ENCODE peak calls at places on chromosomes 4 and X, in eight cellular contexts. One of them, this sample, is unnamed.

GRCh38 chrX:71911023-71911730 is 532 bp downstream of the NHSL2 start:
- DNase-seq in WTC11: peak
- DNase-seq in astrocyte: no peak
- DNase-seq in NB4: peak
- DNase-seq in right lobe of liver: peak
- DNase-seq in mesothelial cell of epicardium: peak
- DNase-seq in BE2C: peak
- DNase-seq in psoas muscle: no peak
- DNase-seq in this sample: no peak

GRCh38 chr4:101155859-101156430 is 191.4 kb downstream of the PPP3CA start:
- DNase-seq in WTC11: no peak
- DNase-seq in astrocyte: no peak
- DNase-seq in NB4: no peak
- DNase-seq in right lobe of liver: no peak
- DNase-seq in mesothelial cell of epicardium: no peak
- DNase-seq in BE2C: no peak
- DNase-seq in psoas muscle: no peak
- DNase-seq in this sample: no peak

GRCh38 chr4:52535793-52536192 is 123.3 kb downstream of the USP46 start:
- DNase-seq in WTC11: no peak
- DNase-seq in astrocyte: no peak
- DNase-seq in NB4: no peak
- DNase-seq in right lobe of liver: no peak
- DNase-seq in mesothelial cell of epicardium: no peak
- DNase-seq in BE2C: no peak
- DNase-seq in psoas muscle: no peak
- DNase-seq in this sample: no peak

GRCh38 chr4:23921447-23921845 is 31.6 kb upstream of the PPARGC1A start:
- DNase-seq in WTC11: no peak
- DNase-seq in astrocyte: peak
- DNase-seq in NB4: no peak
- DNase-seq in right lobe of liver: no peak
- DNase-seq in mesothelial cell of epicardium: no peak
- DNase-seq in BE2C: no peak
- DNase-seq in psoas muscle: no peak
- DNase-seq in this sample: no peak

GRCh38 chr4:154854362-154854761 is 73.3 kb downstream of the RBM46 start:
- DNase-seq in WTC11: no peak
- DNase-seq in astrocyte: no peak
- DNase-seq in NB4: peak
- DNase-seq in right lobe of liver: no peak
- DNase-seq in mesothelial cell of epicardium: no peak
- DNase-seq in BE2C: no peak
- DNase-seq in psoas muscle: no peak
- DNase-seq in this sample: no peak

GRCh38 chr4:22389240-22389871 is 126.5 kb downstream of the ADGRA3 start:
- DNase-seq in WTC11: peak
- DNase-seq in astrocyte: peak
- DNase-seq in NB4: peak
- DNase-seq in right lobe of liver: peak
- DNase-seq in mesothelial cell of epicardium: no peak
- DNase-seq in BE2C: peak
- DNase-seq in psoas muscle: peak
- DNase-seq in this sample: no peak

GRCh38 chr4:82786794-82787193 is 11.8 kb downstream of the SCD5 start:
- DNase-seq in WTC11: no peak
- DNase-seq in astrocyte: no peak
- DNase-seq in NB4: no peak
- DNase-seq in right lobe of liver: no peak
- DNase-seq in mesothelial cell of epicardium: no peak
- DNase-seq in BE2C: no peak
- DNase-seq in psoas muscle: no peak
- DNase-seq in this sample: no peak

GRCh38 chr4:146445198-146446150 is 76.3 kb downstream of the SLC10A7 start:
- DNase-seq in WTC11: no peak
- DNase-seq in astrocyte: no peak
- DNase-seq in NB4: no peak
- DNase-seq in right lobe of liver: peak
- DNase-seq in mesothelial cell of epicardium: no peak
- DNase-seq in BE2C: no peak
- DNase-seq in psoas muscle: no peak
- DNase-seq in this sample: no peak

GRCh38 chr4:184879251-184879650 is 53.5 kb upstream of the ACSL1 start:
- DNase-seq in WTC11: no peak
- DNase-seq in astrocyte: no peak
- DNase-seq in NB4: no peak
- DNase-seq in right lobe of liver: no peak
- DNase-seq in mesothelial cell of epicardium: no peak
- DNase-seq in BE2C: no peak
- DNase-seq in psoas muscle: no peak
- DNase-seq in this sample: no peak

GRCh38 chr4:69522554-69522953 is 26.8 kb upstream of the UGT2B4 start:
- DNase-seq in WTC11: no peak
- DNase-seq in astrocyte: no peak
- DNase-seq in NB4: no peak
- DNase-seq in right lobe of liver: no peak
- DNase-seq in mesothelial cell of epicardium: no peak
- DNase-seq in BE2C: no peak
- DNase-seq in psoas muscle: no peak
- DNase-seq in this sample: no peak

GRCh38 chrX:39112143-39112542 is 310.9 kb downstream of the MID1IP1 start:
- DNase-seq in WTC11: no peak
- DNase-seq in astrocyte: peak
- DNase-seq in NB4: no peak
- DNase-seq in right lobe of liver: no peak
- DNase-seq in mesothelial cell of epicardium: no peak
- DNase-seq in BE2C: no peak
- DNase-seq in psoas muscle: no peak
- DNase-seq in this sample: no peak

GRCh38 chrX:152037183-152037582 is 62.7 kb upstream of the GABRE start:
- DNase-seq in WTC11: no peak
- DNase-seq in astrocyte: no peak
- DNase-seq in NB4: no peak
- DNase-seq in right lobe of liver: no peak
- DNase-seq in mesothelial cell of epicardium: no peak
- DNase-seq in BE2C: no peak
- DNase-seq in psoas muscle: no peak
- DNase-seq in this sample: no peak

GRCh38 chrX:101925733-101926132 is 6.1 kb downstream of the ZMAT1 start:
- DNase-seq in WTC11: no peak
- DNase-seq in astrocyte: no peak
- DNase-seq in NB4: no peak
- DNase-seq in right lobe of liver: no peak
- DNase-seq in mesothelial cell of epicardium: no peak
- DNase-seq in BE2C: no peak
- DNase-seq in psoas muscle: no peak
- DNase-seq in this sample: no peak

GRCh38 chrX:119410027-119410819 is 11.1 kb downstream of the SLC25A43 start:
- DNase-seq in WTC11: no peak
- DNase-seq in astrocyte: peak
- DNase-seq in NB4: no peak
- DNase-seq in right lobe of liver: peak
- DNase-seq in mesothelial cell of epicardium: no peak
- DNase-seq in BE2C: no peak
- DNase-seq in psoas muscle: peak
- DNase-seq in this sample: peak

GRCh38 chr4:73172166-73172565 is 86.4 kb downstream of the ANKRD17 start:
- DNase-seq in WTC11: no peak
- DNase-seq in astrocyte: no peak
- DNase-seq in NB4: no peak
- DNase-seq in right lobe of liver: no peak
- DNase-seq in mesothelial cell of epicardium: no peak
- DNase-seq in BE2C: no peak
- DNase-seq in psoas muscle: no peak
- DNase-seq in this sample: no peak

GRCh38 chr4:149765630-149766029 is 50.0 kb downstream of the IQCM start:
- DNase-seq in WTC11: no peak
- DNase-seq in astrocyte: peak
- DNase-seq in NB4: peak
- DNase-seq in right lobe of liver: no peak
- DNase-seq in mesothelial cell of epicardium: no peak
- DNase-seq in BE2C: no peak
- DNase-seq in psoas muscle: no peak
- DNase-seq in this sample: no peak

GRCh38 chr4:99808260-99808857 is 8.3 kb upstream of the DAPP1 start:
- DNase-seq in WTC11: peak
- DNase-seq in astrocyte: peak
- DNase-seq in NB4: peak
- DNase-seq in right lobe of liver: peak
- DNase-seq in mesothelial cell of epicardium: no peak
- DNase-seq in BE2C: peak
- DNase-seq in psoas muscle: peak
- DNase-seq in this sample: peak

GRCh38 chrX:35890699-35891098 is 28.8 kb upstream of the CFAP47 start:
- DNase-seq in WTC11: peak
- DNase-seq in astrocyte: no peak
- DNase-seq in NB4: peak
- DNase-seq in right lobe of liver: no peak
- DNase-seq in mesothelial cell of epicardium: no peak
- DNase-seq in BE2C: peak
- DNase-seq in psoas muscle: no peak
- DNase-seq in this sample: no peak

GRCh38 chr4:25991296-25991695 is 77.3 kb downstream of the SMIM20 start:
- DNase-seq in WTC11: no peak
- DNase-seq in astrocyte: no peak
- DNase-seq in NB4: no peak
- DNase-seq in right lobe of liver: no peak
- DNase-seq in mesothelial cell of epicardium: no peak
- DNase-seq in BE2C: no peak
- DNase-seq in psoas muscle: no peak
- DNase-seq in this sample: no peak

GRCh38 chr4:25993564-25994185 is 79.7 kb downstream of the SMIM20 start:
- DNase-seq in WTC11: peak
- DNase-seq in astrocyte: peak
- DNase-seq in NB4: peak
- DNase-seq in right lobe of liver: no peak
- DNase-seq in mesothelial cell of epicardium: no peak
- DNase-seq in BE2C: peak
- DNase-seq in psoas muscle: peak
- DNase-seq in this sample: no peak
- TF ChIP-seq CTCF in WTC11: peak
- TF ChIP-seq CTCF in astrocyte: no peak
- TF ChIP-seq CTCF in NB4: peak
- TF ChIP-seq CTCF in right lobe of liver: no peak
- TF ChIP-seq CTCF in mesothelial cell of epicardium: peak
- TF ChIP-seq CTCF in BE2C: peak
- TF ChIP-seq CTCF in psoas muscle: peak
- TF ChIP-seq CTCF in this sample: no peak

GRCh38 chr4:74878323-74878722 is 54.6 kb upstream of the PARM1 start:
- DNase-seq in WTC11: no peak
- DNase-seq in astrocyte: no peak
- DNase-seq in NB4: no peak
- DNase-seq in right lobe of liver: no peak
- DNase-seq in mesothelial cell of epicardium: no peak
- DNase-seq in BE2C: no peak
- DNase-seq in psoas muscle: no peak
- DNase-seq in this sample: no peak
- TF ChIP-seq CTCF in WTC11: no peak
- TF ChIP-seq CTCF in astrocyte: no peak
- TF ChIP-seq CTCF in NB4: no peak
- TF ChIP-seq CTCF in right lobe of liver: no peak
- TF ChIP-seq CTCF in mesothelial cell of epicardium: no peak
- TF ChIP-seq CTCF in BE2C: no peak
- TF ChIP-seq CTCF in psoas muscle: no peak
- TF ChIP-seq CTCF in this sample: no peak

DNA sequence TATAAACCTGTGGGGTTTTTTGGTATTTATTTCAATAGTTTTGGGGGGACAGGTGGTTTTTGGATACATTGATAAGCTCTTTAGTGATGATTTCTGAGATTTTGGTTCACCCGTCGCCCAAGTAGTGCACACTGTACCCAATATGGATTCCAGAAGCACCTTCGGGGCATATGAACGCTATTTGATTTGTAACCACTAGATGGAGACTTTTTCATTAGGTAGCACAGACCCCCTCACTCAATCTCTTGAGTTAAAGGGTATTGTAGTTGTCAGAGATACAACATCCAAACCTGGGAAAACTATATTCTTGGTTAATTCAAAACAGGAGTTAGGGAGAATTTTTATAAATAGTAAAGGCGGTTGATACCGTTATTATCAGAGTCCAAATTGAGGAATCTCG is 79.8 kb downstream of the SPANXN3 start:
- DNase-seq in WTC11: no peak
- DNase-seq in astrocyte: no peak
- DNase-seq in NB4: peak
- DNase-seq in right lobe of liver: no peak
- DNase-seq in mesothelial cell of epicardium: no peak
- DNase-seq in BE2C: no peak
- DNase-seq in psoas muscle: no peak
- DNase-seq in this sample: no peak
- TF ChIP-seq CTCF in WTC11: no peak
- TF ChIP-seq CTCF in astrocyte: peak
- TF ChIP-seq CTCF in NB4: no peak
- TF ChIP-seq CTCF in right lobe of liver: peak
- TF ChIP-seq CTCF in mesothelial cell of epicardium: no peak
- TF ChIP-seq CTCF in BE2C: no peak
- TF ChIP-seq CTCF in psoas muscle: peak
- TF ChIP-seq CTCF in this sample: no peak

GRCh38 chrX:153414838-153415552 is 3.7 kb downstream of the ZFP92 start:
- DNase-seq in WTC11: no peak
- DNase-seq in astrocyte: no peak
- DNase-seq in NB4: peak
- DNase-seq in right lobe of liver: no peak
- DNase-seq in mesothelial cell of epicardium: no peak
- DNase-seq in BE2C: no peak
- DNase-seq in psoas muscle: peak
- DNase-seq in this sample: no peak

GRCh38 chrX:153411255-153411987 is at the start of gene ZFP92:
- DNase-seq in WTC11: no peak
- DNase-seq in astrocyte: no peak
- DNase-seq in NB4: peak
- DNase-seq in right lobe of liver: no peak
- DNase-seq in mesothelial cell of epicardium: no peak
- DNase-seq in BE2C: no peak
- DNase-seq in psoas muscle: peak
- DNase-seq in this sample: no peak

GRCh38 chrX:153413731-153414130 is 2.5 kb downstream of the ZFP92 start:
- DNase-seq in WTC11: no peak
- DNase-seq in astrocyte: no peak
- DNase-seq in NB4: no peak
- DNase-seq in right lobe of liver: no peak
- DNase-seq in mesothelial cell of epicardium: no peak
- DNase-seq in BE2C: no peak
- DNase-seq in psoas muscle: no peak
- DNase-seq in this sample: no peak

GRCh38 chrX:153411988-153412574 is 809 bp downstream of the ZFP92 start:
- DNase-seq in WTC11: no peak
- DNase-seq in astrocyte: no peak
- DNase-seq in NB4: no peak
- DNase-seq in right lobe of liver: no peak
- DNase-seq in mesothelial cell of epicardium: no peak
- DNase-seq in BE2C: no peak
- DNase-seq in psoas muscle: peak
- DNase-seq in this sample: no peak

GRCh38 chrX:153412746-153413720 is 1.8 kb downstream of the ZFP92 start:
- DNase-seq in WTC11: no peak
- DNase-seq in astrocyte: no peak
- DNase-seq in NB4: no peak
- DNase-seq in right lobe of liver: no peak
- DNase-seq in mesothelial cell of epicardium: no peak
- DNase-seq in BE2C: no peak
- DNase-seq in psoas muscle: no peak
- DNase-seq in this sample: no peak
- TF ChIP-seq CTCF in WTC11: no peak
- TF ChIP-seq CTCF in astrocyte: no peak
- TF ChIP-seq CTCF in NB4: no peak
- TF ChIP-seq CTCF in right lobe of liver: no peak
- TF ChIP-seq CTCF in mesothelial cell of epicardium: no peak
- TF ChIP-seq CTCF in BE2C: peak
- TF ChIP-seq CTCF in psoas muscle: no peak
- TF ChIP-seq CTCF in this sample: no peak

This sample was measured in omental fat pad.